ENCODE peak calls at places on chromosomes 1 and 21, in five cellular contexts. S, H, G, B and D are unnamed samples.

GRCh38 chr21:29335720-29336119 is 37.0 kb downstream of the BACH1 start:
- DNase-seq in S (no peak), H (no peak), G (no peak), B (no peak), D (no peak)

GRCh38 chr1:150256549-150257341 is 829 bp upstream of the CA14 start:
- DNase-seq in S (no peak), H (no peak), G (no peak), B (peak), D (no peak)

GRCh38 chr1:241591317-241591716 is 48.9 kb downstream of the CHML start:
- DNase-seq in S (no peak), H (no peak), G (no peak), B (no peak), D (peak)

GRCh38 chr21:40471103-40471502 is 375.9 kb downstream of the DSCAM start:
- DNase-seq in S (no peak), H (no peak), G (no peak), B (no peak), D (no peak)

GRCh38 chr1:14296795-14297194 is 301.7 kb upstream of the KAZN start:
- DNase-seq in S (no peak), H (no peak), G (no peak), B (no peak), D (no peak)

GRCh38 chr1:32741417-32742131 is 39.0 kb upstream of the SYNC start:
- DNase-seq in S (no peak), H (peak), G (no peak), B (no peak), D (peak)

GRCh38 chr1:43913051-43913501 is 20.5 kb upstream of the ARTN start:
- DNase-seq in S (no peak), H (peak), G (no peak), B (no peak), D (no peak)

GRCh38 chr1:42146127-42146915 is 6.9 kb upstream of the GUCA2B start:
- DNase-seq in S (no peak), H (no peak), G (no peak), B (no peak), D (no peak)

GRCh38 chr1:102897537-102897936 is 210.8 kb downstream of the COL11A1 start:
- DNase-seq in S (no peak), H (no peak), G (no peak), B (no peak), D (no peak)

GRCh38 chr1:27216466-27216865 is 18.0 kb upstream of the WDTC1 start:
- DNase-seq in S (no peak), H (no peak), G (no peak), B (no peak), D (no peak)

GRCh38 chr1:98027044-98027443 is 106.2 kb upstream of the DPYD start:
- DNase-seq in S (no peak), H (no peak), G (no peak), B (no peak), D (no peak)

GRCh38 chr21:36207577-36208320 is 51.1 kb downstream of the DOP1B start:
- DNase-seq in S (no peak), H (no peak), G (no peak), B (no peak), D (no peak)

GRCh38 chr1:9313576-9313975 is 20.9 kb downstream of the SPSB1 start:
- DNase-seq in S (no peak), H (no peak), G (no peak), B (no peak), D (no peak)

GRCh38 chr1:169466259-169467230 is 19.2 kb downstream of the SLC19A2 start:
- DNase-seq in S (no peak), H (peak), G (peak), B (peak), D (no peak)

GRCh38 chr1:68293609-68294353 is 61.5 kb upstream of the WLS start:
- DNase-seq in S (peak), H (no peak), G (no peak), B (no peak), D (no peak)

GRCh38 chr21:42280356-42281195 is 34.6 kb downstream of the TFF3 start:
- DNase-seq in S (no peak), H (no peak), G (no peak), B (no peak), D (no peak)

GRCh38 chr1:115112496-115113375 is 23.4 kb upstream of the TSPAN2 start:
- DNase-seq in S (no peak), H (peak), G (peak), B (no peak), D (no peak)

GRCh38 chr21:25343774-25344545 is 263.3 kb downstream of the MRPL39 start:
- DNase-seq in S (no peak), H (no peak), G (no peak), B (no peak), D (no peak)

GRCh38 chr1:245264226-245264625 is 109.4 kb downstream of the KIF26B start:
- DNase-seq in S (no peak), H (no peak), G (no peak), B (no peak), D (no peak)

GRCh38 chr1:68230901-68231626 is 1.3 kb downstream of the WLS start:
- DNase-seq in S (no peak), H (peak), G (no peak), B (no peak), D (no peak)

GRCh38 chr21:35840197-35840799 is 220.0 kb downstream of the SETD4 start:
- DNase-seq in S (no peak), H (peak), G (peak), B (peak), D (peak)

GRCh38 chr1:235206533-235207201 is 45.6 kb upstream of the RBM34 start:
- DNase-seq in S (no peak), H (no peak), G (no peak), B (no peak), D (no peak)

GRCh38 chr1:152878042-152878441 is at the start of gene SMCP:
- DNase-seq in S (no peak), H (no peak), G (no peak), B (no peak), D (no peak)

GRCh38 chr1:48920741-48921330 is 144.1 kb upstream of the BEND5 start:
- DNase-seq in S (no peak), H (no peak), G (no peak), B (no peak), D (no peak)

GRCh38 chr21:34202553-34203332 is 129.4 kb downstream of the MRPS6 start:
- DNase-seq in S (no peak), H (peak), G (peak), B (no peak), D (no peak)

GRCh38 chr1:244665771-244666217 is 12.9 kb downstream of the DESI2 start:
- DNase-seq in S (no peak), H (no peak), G (no peak), B (no peak), D (no peak)

GRCh38 chr1:161738627-161739287 is 10.8 kb upstream of the DUSP12 start:
- DNase-seq in S (no peak), H (peak), G (peak), B (peak), D (peak)

GRCh38 chr1:24709748-24710416 is 35.4 kb upstream of the CLIC4 start:
- DNase-seq in S (no peak), H (no peak), G (no peak), B (no peak), D (no peak)

GRCh38 chr1:45205000-45205909 is 1.1 kb downstream of the ZSWIM5 start:
- DNase-seq in S (no peak), H (peak), G (no peak), B (peak), D (peak)

GRCh38 chr1:220281159-220281574 is 8.9 kb upstream of the RAB3GAP2 start:
- DNase-seq in S (no peak), H (peak), G (peak), B (no peak), D (no peak)

DNA sequence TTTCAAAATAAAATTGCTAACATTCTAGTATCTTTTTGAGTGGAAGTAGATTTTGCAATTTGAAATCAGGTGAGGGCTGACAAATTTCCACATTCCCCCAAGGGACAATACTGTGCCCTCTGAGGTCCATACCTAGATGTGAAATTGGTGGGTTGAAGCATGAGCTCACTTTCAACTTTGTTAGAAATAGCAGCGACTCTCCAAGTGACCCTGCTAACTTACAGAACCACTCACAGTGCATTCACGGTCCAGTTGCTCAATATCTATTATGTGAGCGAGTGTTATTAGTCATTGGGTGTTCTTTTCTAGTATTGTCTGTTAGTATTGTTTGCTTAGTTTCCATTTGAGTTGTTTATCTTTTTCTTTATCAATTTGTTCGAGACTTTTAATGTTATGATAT is 53.6 kb upstream of the ASB17 start:
- DNase-seq in S (no peak), H (no peak), G (no peak), B (no peak), D (no peak)
- TF ChIP-seq JUND in S (no peak), H (no peak), G (no peak), B (no peak), D (no peak)

GRCh38 chr1:186887198-186887597 is 58.4 kb downstream of the PLA2G4A start:
- DNase-seq in S (no peak), H (no peak), G (no peak), B (no peak), D (no peak)
- TF ChIP-seq JUND in S (no peak), H (no peak), G (no peak), B (no peak), D (no peak)

DNA sequence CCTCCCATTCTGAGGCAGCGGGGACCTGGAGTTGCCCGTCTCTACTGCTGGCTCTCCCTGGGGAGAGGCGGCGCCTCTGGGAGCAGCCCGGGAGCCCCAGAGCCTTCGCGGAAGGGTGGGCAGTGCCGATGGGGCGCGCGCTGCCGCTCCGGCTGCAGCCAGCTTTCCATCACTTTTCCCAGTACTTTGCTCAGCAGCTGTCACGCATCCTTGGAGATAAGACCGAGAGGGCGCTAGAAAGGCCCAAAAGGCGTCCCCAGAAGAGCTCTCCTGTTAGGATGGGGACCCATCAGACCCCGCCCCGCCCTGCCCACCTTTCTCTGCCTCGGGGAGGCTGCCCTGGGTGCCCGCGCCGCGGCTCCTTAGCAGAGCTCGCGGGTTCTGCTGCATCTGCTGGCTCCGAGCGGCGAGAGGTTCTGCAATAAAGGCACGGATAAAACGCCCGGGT is 531 bp downstream of the KCNH1 start:
- DNase-seq in S (no peak), H (peak), G (no peak), B (no peak), D (peak)
- TF ChIP-seq JUND in S (no peak), H (no peak), G (no peak), B (no peak), D (no peak)

GRCh38 chr1:210626341-210626740 is 297.6 kb downstream of the HHAT start:
- DNase-seq in S (no peak), H (no peak), G (no peak), B (no peak), D (no peak)
- TF ChIP-seq JUND in S (no peak), H (no peak), G (no peak), B (no peak), D (no peak)